ENCODE peak calls at places on chromosomes 13 and 19, in seven cellular contexts. A is T-helper 1 cell, N is AG09309, B is T follicular helper cell, Q is epithelial cell of esophagus, H is brain microvascular endothelial cell, E is astrocyte of the hippocampus. I is an unnamed sample.

GRCh38 chr13:96229356-96229755 is 139.4 kb downstream of the HS6ST3 start:
- DNase-seq in A (no peak), N (no peak), B (no peak), Q (peak), H (peak), E (no peak), I (peak)

GRCh38 chr13:109410868-109411267 is 375.5 kb downstream of the IRS2 start:
- DNase-seq in A (no peak), N (no peak), B (no peak), Q (no peak), H (no peak), E (no peak), I (no peak)

GRCh38 chr13:44715287-44716224 is 139.4 kb upstream of the TSC22D1 start:
- DNase-seq in A (no peak), N (peak), B (no peak), Q (no peak), H (no peak), E (peak), I (no peak)

GRCh38 chr19:55355213-55355821 is 798 bp upstream of the COX6B2 start:
- DNase-seq in A (no peak), N (no peak), B (no peak), Q (peak), H (no peak), E (no peak), I (no peak)

GRCh38 chr19:2634228-2634951 is 68.1 kb downstream of the GNG7 start:
- DNase-seq in A (no peak), N (no peak), B (no peak), Q (no peak), H (no peak), E (no peak), I (no peak)

GRCh38 chr19:30158893-30159245 is 213.3 kb upstream of the ZNF536 start:
- DNase-seq in A (no peak), N (no peak), B (no peak), Q (no peak), H (no peak), E (no peak), I (no peak)

GRCh38 chr19:47362321-47362720 is 13.2 kb downstream of the DHX34 start:
- DNase-seq in A (no peak), N (no peak), B (no peak), Q (no peak), H (no peak), E (no peak), I (no peak)

GRCh38 chr13:23848639-23849282 is 40.4 kb downstream of the MIPEP start:
- DNase-seq in A (no peak), N (no peak), B (no peak), Q (peak), H (no peak), E (no peak), I (no peak)

GRCh38 chr19:18896421-18896841 is 473 bp upstream of the CERS1 start:
- DNase-seq in A (no peak), N (no peak), B (no peak), Q (peak), H (no peak), E (peak), I (no peak)

GRCh38 chr13:42110410-42111155 is 62.1 kb downstream of the DGKH start:
- DNase-seq in A (peak), N (peak), B (no peak), Q (peak), H (peak), E (peak), I (peak)

GRCh38 chr13:36519432-36519831 is 87.1 kb downstream of the CCNA1 start:
- DNase-seq in A (no peak), N (no peak), B (no peak), Q (no peak), H (no peak), E (no peak), I (no peak)

GRCh38 chr19:5036733-5037681 is 68.1 kb downstream of the KDM4B start:
- DNase-seq in A (no peak), N (no peak), B (no peak), Q (peak), H (peak), E (peak), I (no peak)

GRCh38 chr19:49430172-49430677 is 5.0 kb downstream of the GFY start:
- DNase-seq in A (no peak), N (no peak), B (no peak), Q (no peak), H (no peak), E (no peak), I (no peak)

GRCh38 chr19:18044825-18045304 is 36.9 kb downstream of the ARRDC2 start:
- DNase-seq in A (peak), N (peak), B (peak), Q (peak), H (peak), E (peak), I (peak)

GRCh38 chr13:50801087-50801931 is 42.2 kb downstream of the DLEU7 start:
- DNase-seq in A (peak), N (peak), B (peak), Q (peak), H (peak), E (peak), I (peak)

GRCh38 chr13:90261343-90261742 is 1086.1 kb upstream of the MIR17HG start:
- DNase-seq in A (no peak), N (no peak), B (no peak), Q (no peak), H (no peak), E (no peak), I (no peak)

I was measured in kidney tubule cell.